ENCODE peak calls at places on chromosomes 5 and 9, in ten cellular contexts. H, T, J, C, Y, K, L, N, W and B are unnamed samples. For H3K27me3 and H3K9me3, the result is how much of the 10 kb centered on the place peaks cover.

GRCh38 chr5:22709743-22710142 is 143.4 kb downstream of the CDH12 start:
- DNase-seq in H (no peak), T (no peak), J (no peak), C (no peak), Y (no peak), K (no peak), L (no peak), N (no peak), W (no peak), B (no peak)

GRCh38 chr5:176944276-176944675 is 45.1 kb upstream of the HK3 start:
- DNase-seq in H (no peak), T (no peak), J (no peak), C (no peak), Y (no peak), K (no peak), L (no peak), N (no peak), W (no peak), B (no peak)

GRCh38 chr5:142680605-142681259 is 5.2 kb downstream of the FGF1 start:
- DNase-seq in H (no peak), T (peak), J (peak), C (peak), Y (peak), K (no peak), L (no peak), N (no peak), W (no peak), B (no peak)

GRCh38 chr9:91047529-91047928 is 245.9 kb downstream of the SYK start:
- DNase-seq in H (no peak), T (no peak), J (no peak), C (no peak), Y (no peak), K (no peak), L (no peak), N (no peak), W (no peak), B (no peak)

GRCh38 chr9:77752566-77752965 is 104.4 kb upstream of the GNA14 start:
- DNase-seq in H (no peak), T (no peak), J (no peak), C (no peak), Y (no peak), K (no peak), L (no peak), N (no peak), W (no peak), B (no peak)

GRCh38 chr5:1505506-1506241 is 18.1 kb downstream of the LPCAT1 start:
- DNase-seq in H (no peak), T (no peak), J (no peak), C (no peak), Y (no peak), K (no peak), L (no peak), N (peak), W (no peak), B (no peak)

GRCh38 chr5:120239076-120239475 is 225.0 kb upstream of the PRR16 start:
- DNase-seq in H (no peak), T (no peak), J (no peak), C (no peak), Y (no peak), K (no peak), L (no peak), N (no peak), W (no peak), B (no peak)

GRCh38 chr5:169970911-169971436 is 9.3 kb downstream of the INSYN2B start:
- DNase-seq in H (no peak), T (peak), J (no peak), C (peak), Y (no peak), K (peak), L (peak), N (peak), W (no peak), B (no peak)

DNA sequence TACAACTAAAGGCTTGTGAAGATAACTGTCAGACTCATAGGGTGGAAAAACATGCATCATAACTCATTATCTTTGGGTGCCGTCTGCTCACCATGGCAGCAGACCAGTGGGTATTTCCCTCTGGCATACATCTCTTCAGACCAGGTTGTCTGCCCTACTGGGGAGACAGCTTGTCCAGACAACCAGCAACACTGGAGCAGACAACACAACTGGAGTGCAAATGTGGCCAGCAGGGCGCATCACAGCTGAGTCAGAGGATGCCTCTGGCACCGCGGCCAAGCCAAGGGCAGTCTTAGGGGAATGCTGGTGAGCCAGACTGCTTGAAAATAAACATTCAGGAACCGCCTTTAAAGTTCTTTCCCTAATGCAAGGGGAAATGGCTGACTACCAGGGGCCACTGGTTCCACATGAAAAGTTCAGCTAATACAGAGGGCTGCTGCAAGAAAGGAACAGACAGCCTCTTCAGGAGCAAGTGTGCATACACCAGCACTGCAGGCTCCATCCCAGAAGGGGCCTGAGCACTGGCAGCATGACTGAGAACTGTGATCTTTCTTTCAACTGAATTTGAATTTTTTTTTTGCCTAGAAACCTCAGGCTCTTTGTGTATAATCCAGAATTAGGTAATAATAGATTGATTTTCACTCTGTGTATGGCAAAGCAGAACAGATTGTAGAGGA is 77.3 kb downstream of the MAMDC2 start:
- DNase-seq in H (no peak), T (peak), J (no peak), C (peak), Y (peak), K (peak), L (no peak), N (no peak), W (peak), B (no peak)
- TF ChIP-seq CTCF in H (no peak), T (peak), J (peak), C (peak), Y (no peak), K (peak), L (peak), N (no peak), W (no peak), B (no peak)

GRCh38 chr9:137234055-137234697 is 3.5 kb downstream of the SLC34A3 start:
- DNase-seq in H (no peak), T (no peak), J (no peak), C (no peak), Y (no peak), K (no peak), L (no peak), N (no peak), W (no peak), B (no peak)

GRCh38 chr9:137232101-137232500 is 1.4 kb downstream of the SLC34A3 start:
- DNase-seq in H (no peak), T (no peak), J (no peak), C (no peak), Y (no peak), K (no peak), L (no peak), N (no peak), W (no peak), B (no peak)

GRCh38 chr9:137234758-137235423 is 4.2 kb downstream of the SLC34A3 start:
- DNase-seq in H (no peak), T (no peak), J (no peak), C (no peak), Y (no peak), K (no peak), L (no peak), N (no peak), W (no peak), B (no peak)

GRCh38 chr9:137232510-137232909 is 1.8 kb downstream of the SLC34A3 start:
- DNase-seq in H (no peak), T (no peak), J (no peak), C (no peak), Y (no peak), K (no peak), L (no peak), N (no peak), W (no peak), B (no peak)

GRCh38 chr9:137233143-137233980 is 2.7 kb downstream of the SLC34A3 start:
- DNase-seq in H (no peak), T (no peak), J (no peak), C (no peak), Y (no peak), K (no peak), L (no peak), N (no peak), W (no peak), B (no peak)
- H3K27me3 ChIP-seq in H (under half), T (under half), J (under half), C (under half), Y (under half), K (under half), L (under half), N (half or more), W (under half), B (under half)

DNA sequence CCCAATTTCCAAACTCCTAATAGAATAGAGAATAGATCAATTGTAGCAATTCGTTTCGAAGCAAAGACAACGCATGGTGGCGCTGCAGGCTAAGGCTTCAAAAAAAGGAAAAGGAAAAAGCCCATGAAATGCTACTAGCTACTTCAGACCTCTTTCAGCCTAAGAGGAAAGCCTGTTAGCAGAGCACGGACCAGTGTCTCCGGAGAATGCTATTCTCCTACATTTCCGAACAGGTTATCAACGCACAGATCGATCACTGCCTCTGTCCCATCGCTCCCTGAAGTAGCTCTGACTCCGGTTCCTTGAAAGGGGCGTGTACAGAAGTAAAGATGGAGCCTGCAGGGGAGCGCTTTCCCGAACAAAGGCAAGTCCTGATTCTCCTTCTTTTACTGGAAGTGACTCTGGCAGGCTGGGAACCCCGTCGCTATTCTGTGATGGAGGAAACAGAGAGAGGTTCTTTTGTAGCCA is at the start of gene PCDHB15:
- DNase-seq in H (no peak), T (no peak), J (no peak), C (no peak), Y (no peak), K (peak), L (peak), N (no peak), W (peak), B (no peak)
- H3K9me3 ChIP-seq in H (under half), T (under half), J (under half), C (under half), Y (under half), K (half or more), L (under half), N (half or more), W (half or more), B (half or more)

DNA sequence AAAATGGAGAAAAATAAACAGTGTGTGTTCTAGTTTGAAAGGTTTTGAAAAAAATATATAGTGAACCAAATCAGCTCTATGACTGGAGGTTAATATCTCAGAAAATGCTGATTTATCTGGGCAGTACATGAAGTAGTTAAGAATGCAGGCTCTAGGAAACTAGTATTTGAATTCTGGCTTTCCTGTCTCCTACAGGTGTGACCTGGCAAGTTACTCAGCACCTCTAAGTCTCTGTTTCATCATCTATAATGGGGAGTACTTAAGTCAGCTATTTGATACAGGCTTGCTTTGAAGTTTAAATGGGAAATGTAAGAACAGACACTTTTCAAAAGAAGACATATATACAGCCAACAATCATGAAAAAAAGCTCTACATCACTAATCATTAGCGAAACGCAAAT is 5.2 kb downstream of the GRAMD2B start:
- DNase-seq in H (no peak), T (no peak), J (no peak), C (no peak), Y (no peak), K (no peak), L (no peak), N (no peak), W (no peak), B (no peak)
- TF ChIP-seq CTCF in H (no peak), T (no peak), J (no peak), C (no peak), Y (no peak), K (no peak), L (no peak), N (no peak), W (no peak), B (no peak)